ENCODE peak calls at places on chromosomes 5 and 9, in eight cellular contexts. M, F, D, Z, K, Y, T and I are unnamed samples.

GRCh38 chr9:129483467-129484324 is 137.2 kb downstream of the C9orf50 start:
- DNase-seq in M (peak), F (no peak), D (no peak), Z (peak), K (peak), Y (no peak), T (no peak), I (peak)

GRCh38 chr5:168219515-168220410 is 71.7 kb upstream of the WWC1 start:
- DNase-seq in M (peak), F (peak), D (peak), Z (peak), K (peak), Y (peak), T (peak), I (peak)

GRCh38 chr9:82939451-82939850 is 123.5 kb downstream of the RASEF start:
- DNase-seq in M (no peak), F (no peak), D (peak), Z (no peak), K (no peak), Y (no peak), T (no peak), I (peak)

GRCh38 chr9:16202913-16203734 is 650.3 kb downstream of the CCDC171 start:
- DNase-seq in M (no peak), F (no peak), D (no peak), Z (peak), K (no peak), Y (no peak), T (no peak), I (peak)

GRCh38 chr5:8905021-8905420 is 640.9 kb downstream of the SEMA5A start:
- DNase-seq in M (no peak), F (no peak), D (no peak), Z (peak), K (peak), Y (no peak), T (no peak), I (peak)

GRCh38 chr5:55123365-55123764 is 20.9 kb downstream of the GZMA start:
- DNase-seq in M (no peak), F (no peak), D (no peak), Z (no peak), K (no peak), Y (no peak), T (no peak), I (no peak)

GRCh38 chr5:130546216-130546615 is 618.8 kb downstream of the HINT1 start:
- DNase-seq in M (no peak), F (no peak), D (no peak), Z (peak), K (no peak), Y (no peak), T (no peak), I (peak)

GRCh38 chr5:124923131-124923530 is 176.7 kb upstream of the ZNF608 start:
- DNase-seq in M (no peak), F (no peak), D (peak), Z (no peak), K (peak), Y (no peak), T (peak), I (no peak)

GRCh38 chr5:39547548-39548154 is 122.9 kb upstream of the DAB2 start:
- DNase-seq in M (peak), F (no peak), D (peak), Z (peak), K (peak), Y (no peak), T (peak), I (peak)

GRCh38 chr9:137740311-137740710 is 121.5 kb downstream of the EHMT1 start:
- DNase-seq in M (no peak), F (no peak), D (no peak), Z (no peak), K (peak), Y (no peak), T (no peak), I (no peak)

GRCh38 chr9:136629879-136630661 is 32.6 kb upstream of the EGFL7 start:
- DNase-seq in M (peak), F (peak), D (peak), Z (no peak), K (no peak), Y (peak), T (no peak), I (peak)

GRCh38 chr5:154388842-154389241 is 57.0 kb upstream of the SAP30L start:
- DNase-seq in M (no peak), F (no peak), D (no peak), Z (no peak), K (no peak), Y (no peak), T (no peak), I (no peak)

GRCh38 chr5:91383956-91384300 is 811 bp upstream of the ARRDC3 start:
- DNase-seq in M (no peak), F (no peak), D (no peak), Z (peak), K (peak), Y (no peak), T (peak), I (no peak)

GRCh38 chr5:65796917-65797316 is 74.9 kb downstream of the NLN start:
- DNase-seq in M (no peak), F (no peak), D (no peak), Z (no peak), K (no peak), Y (no peak), T (no peak), I (no peak)

GRCh38 chr5:180595381-180596114 is 4.2 kb upstream of the SCGB3A1 start:
- DNase-seq in M (no peak), F (peak), D (no peak), Z (no peak), K (no peak), Y (no peak), T (no peak), I (no peak)

GRCh38 chr5:5369051-5369450 is 53.4 kb upstream of the ICE1 start:
- DNase-seq in M (no peak), F (no peak), D (no peak), Z (no peak), K (no peak), Y (no peak), T (no peak), I (no peak)

GRCh38 chr9:115232375-115232774 is 114.4 kb upstream of the TNC start:
- DNase-seq in M (no peak), F (no peak), D (peak), Z (no peak), K (no peak), Y (no peak), T (no peak), I (no peak)

GRCh38 chr9:127174386-127175318 is 52.2 kb upstream of the ANGPTL2 start:
- DNase-seq in M (no peak), F (no peak), D (no peak), Z (no peak), K (no peak), Y (no peak), T (no peak), I (no peak)

GRCh38 chr9:135023389-135023788 is 64.1 kb upstream of the OLFM1 start:
- DNase-seq in M (no peak), F (no peak), D (no peak), Z (peak), K (no peak), Y (no peak), T (no peak), I (peak)

GRCh38 chr9:7185612-7186011 is 427.8 kb downstream of the KDM4C start:
- DNase-seq in M (no peak), F (no peak), D (no peak), Z (peak), K (no peak), Y (peak), T (no peak), I (peak)

GRCh38 chr9:93897075-93897970 is 57.8 kb downstream of the BARX1 start:
- DNase-seq in M (no peak), F (peak), D (no peak), Z (no peak), K (no peak), Y (no peak), T (no peak), I (no peak)

GRCh38 chr9:86792136-86792535 is 155.2 kb downstream of the GAS1 start:
- DNase-seq in M (no peak), F (no peak), D (no peak), Z (peak), K (no peak), Y (no peak), T (no peak), I (peak)

GRCh38 chr9:22141906-22142305 is 132.8 kb upstream of the CDKN2B start:
- DNase-seq in M (no peak), F (no peak), D (peak), Z (no peak), K (peak), Y (no peak), T (no peak), I (peak)

GRCh38 chr5:53537711-53538110 is 22.7 kb upstream of the NDUFS4 start:
- DNase-seq in M (no peak), F (no peak), D (no peak), Z (no peak), K (no peak), Y (no peak), T (no peak), I (peak)

GRCh38 chr9:131020388-131020787 is 11.4 kb downstream of the LAMC3 start:
- DNase-seq in M (no peak), F (no peak), D (no peak), Z (no peak), K (no peak), Y (no peak), T (no peak), I (no peak)

GRCh38 chr5:43601454-43602260 is 1.3 kb upstream of the NNT start:
- DNase-seq in M (no peak), F (no peak), D (peak), Z (peak), K (peak), Y (no peak), T (peak), I (peak)

GRCh38 chr5:177983763-177984564 is 12.1 kb downstream of the PROP1 start:
- DNase-seq in M (no peak), F (no peak), D (no peak), Z (no peak), K (no peak), Y (peak), T (no peak), I (no peak)

GRCh38 chr9:82127993-82128710 is 139.6 kb downstream of the SPATA31D1 start:
- DNase-seq in M (no peak), F (peak), D (no peak), Z (no peak), K (no peak), Y (no peak), T (no peak), I (no peak)

GRCh38 chr9:135086597-135087488 is 625 bp upstream of the OLFM1 start:
- DNase-seq in M (no peak), F (no peak), D (no peak), Z (no peak), K (no peak), Y (peak), T (no peak), I (no peak)

GRCh38 chr5:152269533-152269932 is 135.5 kb downstream of the NMUR2 start:
- DNase-seq in M (no peak), F (no peak), D (no peak), Z (no peak), K (no peak), Y (no peak), T (no peak), I (no peak)